ENCODE peak calls at places on chromosomes 5 and 9, in six cellular contexts. S is SJSA1, N is cardiac muscle cell, D is GM23338, M is A673, J is IMR-90. W is an unnamed sample. For H3K4me1, the result is how much of the 10 kb centered on the place peaks cover.

GRCh38 chr5:27311544-27311943 is 273.2 kb upstream of the CDH9 start:
- DNase-seq in N (peak), M (no peak), J (peak), S (no peak), D (peak), W (no peak)

GRCh38 chr5:10592598-10592997 is 28.7 kb downstream of the ANKRD33B start:
- DNase-seq in J (no peak), M (no peak), N (no peak), S (peak), D (no peak), W (no peak)

GRCh38 chr5:180601591-180602480 is 10.5 kb upstream of the SCGB3A1 start:
- DNase-seq in J (no peak), D (no peak), S (no peak), M (no peak), N (no peak), W (peak)

GRCh38 chr9:89660286-89660685 is 55.5 kb downstream of the GADD45G start:
- DNase-seq in J (no peak), M (no peak), D (no peak), S (no peak), N (no peak), W (no peak)

GRCh38 chr5:162209005-162209605 is 141.5 kb downstream of the GABRG2 start:
- DNase-seq in M (peak), S (no peak), D (peak), N (peak), J (no peak), W (no peak)

GRCh38 chr9:107163370-107163769 is 119.7 kb upstream of the RAD23B start:
- DNase-seq in M (no peak), N (no peak), D (no peak), S (no peak), J (no peak), W (no peak)

GRCh38 chr5:142293486-142293885 is 31.3 kb downstream of the SPRY4 start:
- DNase-seq in M (no peak), J (peak), N (no peak), S (no peak), D (no peak), W (no peak)

GRCh38 chr9:128901379-128901778 is 19.4 kb upstream of the PHYHD1 start:
- DNase-seq in D (no peak), M (no peak), J (no peak), N (no peak), S (no peak), W (no peak)

GRCh38 chr5:120368923-120369715 is 95.0 kb upstream of the PRR16 start:
- DNase-seq in J (no peak), N (no peak), D (no peak), S (no peak), M (no peak), W (no peak)

GRCh38 chr9:89525673-89526374 is 27.9 kb upstream of the SEMA4D start:
- DNase-seq in D (no peak), M (no peak), J (no peak), N (no peak), S (no peak), W (no peak)

GRCh38 chr5:172833372-172833690 is 720 bp upstream of the ERGIC1 start:
- DNase-seq in M (no peak), S (no peak), J (no peak), N (no peak), D (no peak), W (no peak)

GRCh38 chr5:172834570-172835245 is 657 bp downstream of the ERGIC1 start:
- DNase-seq in M (peak), D (peak), S (peak), N (peak), J (no peak), W (no peak)

GRCh38 chr5:172832383-172833315 is 1.4 kb upstream of the ERGIC1 start:
- DNase-seq in N (no peak), D (no peak), J (no peak), S (no peak), M (no peak), W (no peak)

GRCh38 chr5:172835246-172836030 is 1.4 kb downstream of the ERGIC1 start:
- DNase-seq in S (no peak), J (no peak), M (no peak), D (no peak), N (no peak), W (no peak)

GRCh38 chr5:172833691-172834569 is at the start of gene ERGIC1:
- DNase-seq in N (peak), S (peak), M (peak), D (peak), J (peak), W (peak)
- H3K4me3 ChIP-seq in N (peak), S (peak), M (peak), D (peak), J (peak), W (peak)

GRCh38 chr5:66012271-66012670 is 85.9 kb downstream of the ERBIN start:
- DNase-seq in D (no peak), S (no peak), M (no peak), N (no peak), J (no peak), W (no peak)

GRCh38 chr5:66010476-66010875 is 84.1 kb downstream of the ERBIN start:
- DNase-seq in D (no peak), S (no peak), M (no peak), N (peak), J (peak), W (no peak)

GRCh38 chr5:66009277-66009676 is 82.9 kb downstream of the ERBIN start:
- DNase-seq in S (no peak), M (no peak), N (no peak), D (no peak), J (no peak), W (no peak)

GRCh38 chr5:66015296-66015960 is 89.1 kb downstream of the ERBIN start:
- DNase-seq in J (peak), M (no peak), D (no peak), N (peak), S (no peak), W (no peak)

GRCh38 chr5:66013906-66014305 is 87.5 kb downstream of the ERBIN start:
- DNase-seq in N (no peak), D (no peak), J (no peak), M (no peak), S (no peak), W (no peak)
- H3K4me1 ChIP-seq in N (under half), D (under half), J (under half), M (under half), S (under half), W (under half)

GRCh38 chr5:74056789-74057164 is 430.8 kb downstream of the ARHGEF28 start:
- DNase-seq in J (peak), N (peak), M (peak), D (peak), S (no peak), W (peak)

GRCh38 chr5:74064911-74065310 is 438.9 kb downstream of the ARHGEF28 start:
- DNase-seq in D (no peak), M (no peak), S (no peak), N (no peak), J (no peak), W (no peak)

GRCh38 chr5:74063821-74064598 is 438.0 kb downstream of the ARHGEF28 start:
- DNase-seq in D (no peak), S (peak), N (peak), J (peak), M (no peak), W (no peak)

GRCh38 chr5:74063346-74063745 is 437.4 kb downstream of the ARHGEF28 start:
- DNase-seq in N (no peak), S (no peak), M (no peak), J (no peak), D (no peak), W (no peak)

DNA sequence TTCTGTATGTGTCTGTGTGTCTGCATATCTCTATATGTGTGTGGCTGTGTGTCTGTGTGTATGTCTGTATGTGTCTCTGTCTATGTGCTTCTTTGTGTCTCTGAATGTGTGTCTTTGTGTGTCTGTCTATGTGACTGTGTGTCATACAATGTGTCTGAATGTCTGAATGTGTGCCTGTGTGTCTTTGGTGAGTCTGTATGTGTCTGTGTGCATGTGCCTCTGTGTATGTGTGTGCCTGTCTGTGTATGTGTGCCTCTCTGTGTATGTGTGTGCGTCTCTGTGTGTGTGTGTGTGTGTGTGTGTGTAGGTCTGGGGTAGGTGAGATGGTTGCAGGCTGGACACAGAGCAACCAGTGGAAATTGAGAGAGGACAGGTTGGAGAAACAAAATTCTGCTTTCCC is 435.3 kb downstream of the ARHGEF28 start:
- DNase-seq in N (no peak), J (no peak), S (no peak), M (no peak), D (no peak), W (no peak)
- H3K27ac ChIP-seq in N (no peak), J (no peak), S (no peak), M (no peak), D (no peak), W (no peak)

GRCh38 chr5:820245-820644 is 30.5 kb downstream of the ZDHHC11 start:
- DNase-seq in M (no peak), S (peak), D (no peak), N (no peak), J (no peak), W (no peak)

GRCh38 chr5:816176-816575 is 31.6 kb upstream of the ZDHHC11B start:
- DNase-seq in J (no peak), N (no peak), S (peak), D (no peak), M (no peak), W (no peak)

GRCh38 chr5:819078-819477 is 31.7 kb downstream of the ZDHHC11 start:
- DNase-seq in M (no peak), D (no peak), S (peak), J (no peak), N (no peak), W (peak)

GRCh38 chr5:815449-815848 is 30.9 kb upstream of the ZDHHC11B start:
- DNase-seq in N (no peak), J (no peak), M (no peak), S (no peak), D (no peak), W (no peak)
- H3K4me3 ChIP-seq in N (no peak), J (no peak), M (no peak), S (no peak), D (no peak), W (no peak)

DNA sequence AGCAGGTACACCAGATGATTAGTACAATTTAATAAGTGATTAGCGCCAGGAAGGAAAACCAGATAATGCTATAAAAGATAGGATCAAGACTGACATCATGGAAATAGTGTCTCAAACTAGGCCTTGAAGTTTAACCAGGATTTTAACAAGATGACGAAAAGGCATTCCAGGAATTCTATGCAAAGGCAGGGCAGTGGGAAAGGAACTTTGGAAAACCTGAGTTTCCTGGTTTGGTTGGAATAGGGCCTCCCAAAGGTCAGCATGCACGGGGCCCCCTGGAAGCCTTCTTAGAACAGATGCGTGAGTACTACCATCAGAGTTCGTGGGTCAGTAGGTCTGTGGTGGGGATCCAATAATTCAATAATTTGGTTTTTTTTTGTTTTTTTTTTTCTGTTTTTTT is 935.2 kb upstream of the DMAC1 start:
- DNase-seq in J (no peak), N (no peak), M (no peak), D (peak), S (no peak), W (no peak)
- H3K4me1 ChIP-seq in J (under half), N (under half), M (under half), D (under half), S (under half), W (under half)

DNA sequence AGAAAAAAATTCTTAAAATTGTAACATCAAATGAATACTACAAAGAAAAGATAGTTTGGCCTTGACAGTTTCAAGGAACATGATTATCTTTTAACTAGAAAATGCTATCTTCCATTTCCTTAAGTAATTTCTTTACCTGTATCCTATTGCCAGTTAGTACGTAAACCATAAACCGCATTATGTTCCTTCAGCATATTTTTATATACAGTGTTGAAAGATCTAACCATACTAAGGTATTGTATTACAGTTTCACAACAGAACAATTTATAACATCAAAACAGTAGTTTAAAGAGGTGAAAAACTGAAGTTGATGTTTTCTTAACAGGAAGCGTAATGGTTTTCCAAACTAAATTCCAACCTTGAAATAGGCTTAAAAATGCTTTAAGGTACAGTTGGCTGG is 45.1 kb downstream of the GLRX start:
- DNase-seq in M (no peak), J (peak), D (no peak), N (no peak), S (no peak), W (no peak)
- H3K27ac ChIP-seq in M (no peak), J (peak), D (no peak), N (peak), S (no peak), W (no peak)

DNA sequence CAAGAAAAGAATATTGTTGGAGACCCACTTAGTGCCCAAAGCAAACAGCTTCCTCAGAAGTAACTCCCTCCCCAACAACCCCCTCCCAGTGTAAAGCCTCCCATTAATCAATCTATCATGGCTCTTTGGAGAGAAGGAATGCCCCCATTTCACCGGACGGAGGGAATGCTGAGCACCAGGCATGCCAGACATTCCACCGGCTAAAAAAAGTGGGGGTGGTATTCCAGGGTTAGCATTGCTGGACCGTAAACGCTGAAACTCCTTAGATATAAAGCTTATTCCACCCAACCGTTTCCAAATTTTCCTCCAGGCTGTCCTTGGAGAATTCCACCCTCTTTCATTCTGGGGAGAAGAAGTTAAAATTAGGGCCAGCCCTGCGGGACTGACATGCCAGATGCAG is 363 bp upstream of the MAMDC2 start:
- DNase-seq in D (peak), J (no peak), N (no peak), M (no peak), S (no peak), W (no peak)
- H3K4me3 ChIP-seq in D (peak), J (no peak), N (peak), M (no peak), S (no peak), W (peak)

GRCh38 chr5:14247054-14247386 is 103.9 kb downstream of the TRIO start:
- DNase-seq in D (no peak), J (no peak), M (no peak), N (no peak), S (no peak), W (no peak)
- H3K4me1 ChIP-seq in D (half or more), J (half or more), M (under half), N (under half), S (under half), W (under half)

W was measured in right cardiac atrium.